ENCODE peak calls at places on chromosomes 7 and 10, in five cellular contexts. X is NCI-H1092, Z is head of caudate nucleus, S is caudate nucleus, B is mucosa of descending colon. Q is an unnamed sample.
A peak's percentile ranks its signal among the peaks of the same experiment; 100 is the strongest.

GRCh38 chr7:65238785-65239184 is 134.9 kb upstream of the ZNF92 start:
- DNase-seq in X (no peak), Z (no peak), S (no peak), B (no peak), Q (no peak)

GRCh38 chr10:77524300-77524711 is 113.3 kb downstream of the KCNMA1 start:
- DNase-seq in X (no peak), Z (no peak), S (no peak), B (no peak), Q (peak; percentile 43)

GRCh38 chr10:97466755-97467154 is 20.8 kb downstream of the ZDHHC16 start:
- DNase-seq in X (no peak), Z (no peak), S (no peak), B (no peak), Q (no peak)

GRCh38 chr7:139777948-139778841 is at the start of gene HIPK2:
- DNase-seq in X (peak; percentile 82), Z (peak; percentile 87), S (peak; percentile 60), B (peak; percentile 82), Q (peak; percentile 77)

GRCh38 chr7:140678816-140679130 is 6.0 kb downstream of the ADCK2 start:
- DNase-seq in X (no peak), Z (no peak), S (no peak), B (no peak), Q (no peak)

GRCh38 chr7:21767300-21767900 is 178.3 kb downstream of the CDCA7L start:
- DNase-seq in X (peak; percentile 83), Z (peak; percentile 38), S (no peak), B (peak; percentile 13), Q (peak; percentile 38)

GRCh38 chr7:128887169-128888038 is 23.1 kb downstream of the KCP start:
- DNase-seq in X (no peak), Z (no peak), S (no peak), B (no peak), Q (no peak)

GRCh38 chr7:94509879-94510581 is 421 bp downstream of the CASD1 start:
- DNase-seq in X (peak; percentile 86), Z (peak; percentile 80), S (peak; percentile 64), B (peak; percentile 80), Q (peak; percentile 82)

GRCh38 chr10:14698487-14699170 is 76.1 kb downstream of the FAM107B start:
- DNase-seq in X (no peak), Z (no peak), S (no peak), B (no peak), Q (no peak)

GRCh38 chr7:74022507-74022906 is 5.5 kb upstream of the ELN start:
- DNase-seq in X (no peak), Z (no peak), S (no peak), B (no peak), Q (no peak)

GRCh38 chr7:16200591-16200990 is 220.7 kb downstream of the CRPPA start:
- DNase-seq in X (no peak), Z (no peak), S (no peak), B (no peak), Q (no peak)

GRCh38 chr7:134254311-134254710 is 62.4 kb downstream of the SLC35B4 start:
- DNase-seq in X (no peak), Z (no peak), S (no peak), B (no peak), Q (no peak)

GRCh38 chr10:62426086-62426485 is 51.9 kb downstream of the ZNF365 start:
- DNase-seq in X (no peak), Z (peak; percentile 31), S (no peak), B (no peak), Q (no peak)

Q was measured in midbrain.